ENCODE peak calls at places on chromosomes 12 and 14, in seven cellular contexts. One of them, this sample, is unnamed.

GRCh38 chr14:81579115-81579514 is 45.5 kb upstream of the SEL1L start:
- DNase-seq in fibroblast of pulmonary artery: no peak
- DNase-seq in A673: no peak
- DNase-seq in colonic mucosa: no peak
- DNase-seq in IMR-90: no peak
- DNase-seq in Calu3: no peak
- DNase-seq in lower leg skin: no peak
- DNase-seq in this sample: no peak

GRCh38 chr12:96886998-96887677 is 19.9 kb upstream of the NEDD1 start:
- DNase-seq in fibroblast of pulmonary artery: peak
- DNase-seq in A673: no peak
- DNase-seq in colonic mucosa: no peak
- DNase-seq in IMR-90: peak
- DNase-seq in Calu3: no peak
- DNase-seq in lower leg skin: no peak
- DNase-seq in this sample: no peak

GRCh38 chr14:37201724-37202123 is 4.0 kb downstream of the MIPOL1 start:
- DNase-seq in fibroblast of pulmonary artery: no peak
- DNase-seq in A673: no peak
- DNase-seq in colonic mucosa: no peak
- DNase-seq in IMR-90: no peak
- DNase-seq in Calu3: no peak
- DNase-seq in lower leg skin: no peak
- DNase-seq in this sample: no peak

GRCh38 chr12:64323476-64324225 is 66.9 kb downstream of the C12orf56 start:
- DNase-seq in fibroblast of pulmonary artery: no peak
- DNase-seq in A673: no peak
- DNase-seq in colonic mucosa: no peak
- DNase-seq in IMR-90: no peak
- DNase-seq in Calu3: no peak
- DNase-seq in lower leg skin: no peak
- DNase-seq in this sample: no peak

GRCh38 chr12:124586756-124587155 is 19.3 kb upstream of the NCOR2 start:
- DNase-seq in fibroblast of pulmonary artery: no peak
- DNase-seq in A673: no peak
- DNase-seq in colonic mucosa: peak
- DNase-seq in IMR-90: no peak
- DNase-seq in Calu3: no peak
- DNase-seq in lower leg skin: no peak
- DNase-seq in this sample: no peak

GRCh38 chr12:7628401-7628961 is 37.2 kb downstream of the APOBEC1 start:
- DNase-seq in fibroblast of pulmonary artery: no peak
- DNase-seq in A673: no peak
- DNase-seq in colonic mucosa: no peak
- DNase-seq in IMR-90: no peak
- DNase-seq in Calu3: no peak
- DNase-seq in lower leg skin: no peak
- DNase-seq in this sample: no peak

GRCh38 chr14:83923836-83924235 is 1606.1 kb upstream of the FLRT2 start:
- DNase-seq in fibroblast of pulmonary artery: no peak
- DNase-seq in A673: no peak
- DNase-seq in colonic mucosa: no peak
- DNase-seq in IMR-90: no peak
- DNase-seq in Calu3: no peak
- DNase-seq in lower leg skin: no peak
- DNase-seq in this sample: no peak

GRCh38 chr14:50254248-50254647 is 22.9 kb upstream of the SOS2 start:
- DNase-seq in fibroblast of pulmonary artery: no peak
- DNase-seq in A673: no peak
- DNase-seq in colonic mucosa: no peak
- DNase-seq in IMR-90: no peak
- DNase-seq in Calu3: no peak
- DNase-seq in lower leg skin: no peak
- DNase-seq in this sample: no peak

GRCh38 chr12:67855103-67855502 is 134.1 kb upstream of the IFNG-AS1 start:
- DNase-seq in fibroblast of pulmonary artery: no peak
- DNase-seq in A673: no peak
- DNase-seq in colonic mucosa: no peak
- DNase-seq in IMR-90: no peak
- DNase-seq in Calu3: no peak
- DNase-seq in lower leg skin: no peak
- DNase-seq in this sample: no peak

GRCh38 chr12:81758421-81759214 is 532 bp downstream of the PPFIA2 start:
- DNase-seq in fibroblast of pulmonary artery: peak
- DNase-seq in A673: peak
- DNase-seq in colonic mucosa: no peak
- DNase-seq in IMR-90: no peak
- DNase-seq in Calu3: peak
- DNase-seq in lower leg skin: no peak
- DNase-seq in this sample: no peak

GRCh38 chr14:28653521-28653920 is 113.1 kb upstream of the FOXG1 start:
- DNase-seq in fibroblast of pulmonary artery: no peak
- DNase-seq in A673: no peak
- DNase-seq in colonic mucosa: no peak
- DNase-seq in IMR-90: peak
- DNase-seq in Calu3: peak
- DNase-seq in lower leg skin: no peak
- DNase-seq in this sample: no peak

GRCh38 chr14:37594916-37595808 is at the start of the genes FOXA1 and TTC6:
- DNase-seq in fibroblast of pulmonary artery: no peak
- DNase-seq in A673: peak
- DNase-seq in colonic mucosa: peak
- DNase-seq in IMR-90: peak
- DNase-seq in Calu3: peak
- DNase-seq in lower leg skin: no peak
- DNase-seq in this sample: no peak

GRCh38 chr12:113797535-113797868 is 168.6 kb downstream of the RBM19 start:
- DNase-seq in fibroblast of pulmonary artery: no peak
- DNase-seq in A673: no peak
- DNase-seq in colonic mucosa: no peak
- DNase-seq in IMR-90: no peak
- DNase-seq in Calu3: no peak
- DNase-seq in lower leg skin: no peak
- DNase-seq in this sample: no peak

GRCh38 chr14:37709419-37710195 is 114.2 kb downstream of the TTC6 start:
- DNase-seq in fibroblast of pulmonary artery: peak
- DNase-seq in A673: peak
- DNase-seq in colonic mucosa: no peak
- DNase-seq in IMR-90: peak
- DNase-seq in Calu3: no peak
- DNase-seq in lower leg skin: no peak
- DNase-seq in this sample: no peak

GRCh38 chr12:120955232-120955631 is 23.1 kb upstream of the HNF1A start:
- DNase-seq in fibroblast of pulmonary artery: no peak
- DNase-seq in A673: no peak
- DNase-seq in colonic mucosa: no peak
- DNase-seq in IMR-90: no peak
- DNase-seq in Calu3: no peak
- DNase-seq in lower leg skin: no peak
- DNase-seq in this sample: no peak

GRCh38 chr12:2488596-2488995 is 306.2 kb upstream of the FKBP4 start:
- DNase-seq in fibroblast of pulmonary artery: no peak
- DNase-seq in A673: no peak
- DNase-seq in colonic mucosa: no peak
- DNase-seq in IMR-90: no peak
- DNase-seq in Calu3: no peak
- DNase-seq in lower leg skin: no peak
- DNase-seq in this sample: no peak

GRCh38 chr12:34400423-34400881 is 378.2 kb downstream of the ALG10 start:
- DNase-seq in fibroblast of pulmonary artery: no peak
- DNase-seq in A673: no peak
- DNase-seq in colonic mucosa: peak
- DNase-seq in IMR-90: no peak
- DNase-seq in Calu3: no peak
- DNase-seq in lower leg skin: no peak
- DNase-seq in this sample: no peak

GRCh38 chr14:102584871-102585869 is 7.3 kb upstream of the RCOR1 start:
- DNase-seq in fibroblast of pulmonary artery: peak
- DNase-seq in A673: peak
- DNase-seq in colonic mucosa: peak
- DNase-seq in IMR-90: no peak
- DNase-seq in Calu3: no peak
- DNase-seq in lower leg skin: no peak
- DNase-seq in this sample: no peak

GRCh38 chr14:63770187-63770807 is 42.4 kb upstream of the SGPP1 start:
- DNase-seq in fibroblast of pulmonary artery: peak
- DNase-seq in A673: peak
- DNase-seq in colonic mucosa: peak
- DNase-seq in IMR-90: peak
- DNase-seq in Calu3: peak
- DNase-seq in lower leg skin: no peak
- DNase-seq in this sample: no peak

GRCh38 chr12:3454780-3455179 is 36.2 kb upstream of the PRMT8 start:
- DNase-seq in fibroblast of pulmonary artery: no peak
- DNase-seq in A673: no peak
- DNase-seq in colonic mucosa: no peak
- DNase-seq in IMR-90: no peak
- DNase-seq in Calu3: no peak
- DNase-seq in lower leg skin: no peak
- DNase-seq in this sample: no peak

GRCh38 chr12:52495385-52495784 is 2.3 kb upstream of the KRT6A start:
- DNase-seq in fibroblast of pulmonary artery: peak
- DNase-seq in A673: peak
- DNase-seq in colonic mucosa: no peak
- DNase-seq in IMR-90: no peak
- DNase-seq in Calu3: no peak
- DNase-seq in lower leg skin: no peak
- DNase-seq in this sample: no peak

GRCh38 chr12:5222729-5223128 is 179.1 kb downstream of the KCNA5 start:
- DNase-seq in fibroblast of pulmonary artery: no peak
- DNase-seq in A673: no peak
- DNase-seq in colonic mucosa: no peak
- DNase-seq in IMR-90: no peak
- DNase-seq in Calu3: no peak
- DNase-seq in lower leg skin: no peak
- DNase-seq in this sample: no peak

DNA sequence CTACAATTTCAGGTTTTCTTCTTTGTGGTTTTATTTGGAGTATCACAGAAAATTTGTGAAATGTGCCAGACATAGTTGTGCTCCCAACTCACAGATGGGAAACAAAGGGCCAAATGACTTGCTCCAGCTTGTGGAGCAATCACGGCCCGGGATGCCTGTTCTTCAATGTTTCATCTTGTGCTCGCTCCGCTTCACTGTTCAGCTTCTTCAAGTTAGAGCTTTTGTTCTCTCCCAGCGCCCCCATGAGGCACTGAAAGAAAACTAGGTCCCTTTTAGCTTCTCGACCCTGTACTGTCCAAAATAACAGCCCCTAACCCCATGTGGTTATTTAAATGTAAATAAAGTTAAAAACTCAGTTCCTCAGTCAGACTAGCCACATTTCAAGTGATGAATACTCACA is 187.9 kb upstream of the STXBP6 start:
- DNase-seq in fibroblast of pulmonary artery: peak
- DNase-seq in A673: peak
- DNase-seq in colonic mucosa: peak
- DNase-seq in IMR-90: peak
- DNase-seq in Calu3: peak
- DNase-seq in lower leg skin: no peak
- DNase-seq in this sample: no peak
- TF ChIP-seq CTCF in fibroblast of pulmonary artery: no peak
- TF ChIP-seq CTCF in A673: peak
- TF ChIP-seq CTCF in colonic mucosa: no peak
- TF ChIP-seq CTCF in IMR-90: peak
- TF ChIP-seq CTCF in Calu3: no peak
- TF ChIP-seq CTCF in lower leg skin: no peak
- TF ChIP-seq CTCF in this sample: no peak

GRCh38 chr12:93991882-93992415 is 156.4 kb upstream of the PLXNC1 start:
- DNase-seq in fibroblast of pulmonary artery: no peak
- DNase-seq in A673: no peak
- DNase-seq in colonic mucosa: no peak
- DNase-seq in IMR-90: no peak
- DNase-seq in Calu3: no peak
- DNase-seq in lower leg skin: no peak
- DNase-seq in this sample: no peak

GRCh38 chr12:93996321-93996720 is 152.1 kb upstream of the PLXNC1 start:
- DNase-seq in fibroblast of pulmonary artery: no peak
- DNase-seq in A673: no peak
- DNase-seq in colonic mucosa: no peak
- DNase-seq in IMR-90: no peak
- DNase-seq in Calu3: no peak
- DNase-seq in lower leg skin: no peak
- DNase-seq in this sample: no peak

GRCh38 chr12:93989913-93990312 is 158.5 kb upstream of the PLXNC1 start:
- DNase-seq in fibroblast of pulmonary artery: no peak
- DNase-seq in A673: no peak
- DNase-seq in colonic mucosa: no peak
- DNase-seq in IMR-90: no peak
- DNase-seq in Calu3: no peak
- DNase-seq in lower leg skin: no peak
- DNase-seq in this sample: no peak

GRCh38 chr12:93990832-93991748 is 157.3 kb upstream of the PLXNC1 start:
- DNase-seq in fibroblast of pulmonary artery: peak
- DNase-seq in A673: peak
- DNase-seq in colonic mucosa: peak
- DNase-seq in IMR-90: peak
- DNase-seq in Calu3: no peak
- DNase-seq in lower leg skin: peak
- DNase-seq in this sample: no peak
- TF ChIP-seq CTCF in fibroblast of pulmonary artery: peak
- TF ChIP-seq CTCF in A673: no peak
- TF ChIP-seq CTCF in colonic mucosa: no peak
- TF ChIP-seq CTCF in IMR-90: peak
- TF ChIP-seq CTCF in Calu3: no peak
- TF ChIP-seq CTCF in lower leg skin: no peak
- TF ChIP-seq CTCF in this sample: no peak

GRCh38 chr12:122126713-122127597 is 47.1 kb downstream of the IL31 start:
- DNase-seq in fibroblast of pulmonary artery: no peak
- DNase-seq in A673: no peak
- DNase-seq in colonic mucosa: no peak
- DNase-seq in IMR-90: no peak
- DNase-seq in Calu3: peak
- DNase-seq in lower leg skin: no peak
- DNase-seq in this sample: no peak
- TF ChIP-seq CTCF in fibroblast of pulmonary artery: no peak
- TF ChIP-seq CTCF in A673: peak
- TF ChIP-seq CTCF in colonic mucosa: no peak
- TF ChIP-seq CTCF in IMR-90: no peak
- TF ChIP-seq CTCF in Calu3: no peak
- TF ChIP-seq CTCF in lower leg skin: no peak
- TF ChIP-seq CTCF in this sample: no peak

GRCh38 chr14:91152499-91152898 is 38.6 kb downstream of the DGLUCY start:
- DNase-seq in fibroblast of pulmonary artery: no peak
- DNase-seq in A673: no peak
- DNase-seq in colonic mucosa: no peak
- DNase-seq in IMR-90: no peak
- DNase-seq in Calu3: no peak
- DNase-seq in lower leg skin: no peak
- DNase-seq in this sample: no peak

GRCh38 chr14:91158091-91158790 is 44.4 kb downstream of the DGLUCY start:
- DNase-seq in fibroblast of pulmonary artery: no peak
- DNase-seq in A673: no peak
- DNase-seq in colonic mucosa: no peak
- DNase-seq in IMR-90: no peak
- DNase-seq in Calu3: no peak
- DNase-seq in lower leg skin: no peak
- DNase-seq in this sample: no peak

GRCh38 chr14:91153360-91153759 is 39.5 kb downstream of the DGLUCY start:
- DNase-seq in fibroblast of pulmonary artery: no peak
- DNase-seq in A673: no peak
- DNase-seq in colonic mucosa: peak
- DNase-seq in IMR-90: no peak
- DNase-seq in Calu3: no peak
- DNase-seq in lower leg skin: no peak
- DNase-seq in this sample: no peak

GRCh38 chr14:91154851-91155625 is 41.2 kb downstream of the DGLUCY start:
- DNase-seq in fibroblast of pulmonary artery: peak
- DNase-seq in A673: peak
- DNase-seq in colonic mucosa: peak
- DNase-seq in IMR-90: peak
- DNase-seq in Calu3: peak
- DNase-seq in lower leg skin: no peak
- DNase-seq in this sample: peak

GRCh38 chr14:91155626-91156089 is 41.8 kb downstream of the DGLUCY start:
- DNase-seq in fibroblast of pulmonary artery: no peak
- DNase-seq in A673: no peak
- DNase-seq in colonic mucosa: peak
- DNase-seq in IMR-90: no peak
- DNase-seq in Calu3: no peak
- DNase-seq in lower leg skin: no peak
- DNase-seq in this sample: no peak
- TF ChIP-seq CTCF in fibroblast of pulmonary artery: no peak
- TF ChIP-seq CTCF in A673: peak
- TF ChIP-seq CTCF in colonic mucosa: no peak
- TF ChIP-seq CTCF in IMR-90: peak
- TF ChIP-seq CTCF in Calu3: no peak
- TF ChIP-seq CTCF in lower leg skin: no peak
- TF ChIP-seq CTCF in this sample: no peak

This sample was measured in omental fat pad.